ENCODE peak calls at places on chromosomes 11 and 22, in six cellular contexts. J is cardiac muscle cell; U is stomach; E is iPS DF 19.7; K is activated CD4-positive, alpha-beta T cell treated with anti-CD3 and anti-CD28 coated beads, Interleukin-2, amount 50 U/mL, for 1 hour; B is left ventricle myocardium superior. D is an unnamed sample.
A peak's percentile ranks its signal among the peaks of the same experiment; 100 is the strongest.

GRCh38 chr11:83257638-83258229 is 28.4 kb downstream of the CCDC90B start:
- DNase-seq in J (no peak), U (no peak), E (no peak), K (no peak), B (no peak), D (no peak)

GRCh38 chr11:11786771-11787170 is 55.0 kb upstream of the USP47 start:
- DNase-seq in J (peak; percentile 15), U (no peak), E (no peak), K (no peak), B (no peak), D (no peak)

GRCh38 chr11:116913000-116913399 is 75.6 kb upstream of the APOA1 start:
- DNase-seq in J (no peak), U (no peak), E (no peak), K (no peak), B (no peak), D (no peak)

GRCh38 chr22:19291218-19291579 is 320 bp downstream of the CLTCL1 start:
- DNase-seq in J (peak; percentile 64), U (peak; percentile 31), E (no peak), K (peak; percentile 8), B (peak; percentile 68), D (peak; percentile 41)

GRCh38 chr22:19998991-19999820 is 17.4 kb downstream of the ARVCF start:
- DNase-seq in J (no peak), U (no peak), E (no peak), K (no peak), B (peak; percentile 48), D (no peak)

GRCh38 chr11:129209891-129210830 is 18.0 kb upstream of the ARHGAP32 start:
- DNase-seq in J (no peak), U (no peak), E (no peak), K (no peak), B (no peak), D (no peak)

GRCh38 chr11:39459606-39460005 is 1999.8 kb downstream of the LRRC4C start:
- DNase-seq in J (no peak), U (no peak), E (no peak), K (no peak), B (no peak), D (no peak)

GRCh38 chr11:326842-327580 is 6.4 kb upstream of the IFITM3 start:
- DNase-seq in J (no peak), U (peak; percentile 80), E (no peak), K (peak; percentile 57), B (peak; percentile 89), D (no peak)

GRCh38 chr11:26105762-26106423 is 226.0 kb upstream of the ANO3 start:
- DNase-seq in J (no peak), U (no peak), E (no peak), K (no peak), B (no peak), D (no peak)

GRCh38 chr22:41939981-41940852 is 6.7 kb downstream of the CENPM start:
- DNase-seq in J (no peak), U (peak; percentile 83), E (no peak), K (peak; percentile 96), B (no peak), D (peak; percentile 59)

GRCh38 chr11:128891912-128892398 is 799 bp downstream of the KCNJ5 start:
- DNase-seq in J (peak; percentile 68), U (peak; percentile 65), E (no peak), K (no peak), B (no peak), D (no peak)

GRCh38 chr22:17436981-17437410 is 67.7 kb downstream of the CECR2 start:
- DNase-seq in J (peak; percentile 61), U (no peak), E (no peak), K (no peak), B (no peak), D (no peak)

GRCh38 chr11:94151903-94152677 is 23.4 kb downstream of the PANX1 start:
- DNase-seq in J (no peak), U (peak; percentile 37), E (no peak), K (no peak), B (no peak), D (peak; percentile 62)

GRCh38 chr22:39514373-39514973 is 5.9 kb upstream of the ATF4 start:
- DNase-seq in J (peak; percentile 58), U (peak; percentile 71), E (no peak), K (peak; percentile 60), B (peak; percentile 71), D (no peak)

GRCh38 chr11:65417702-65418430 is 4.7 kb upstream of the NEAT1 start:
- DNase-seq in J (peak; percentile 46), U (peak; percentile 50), E (no peak), K (peak; percentile 31), B (peak; percentile 64), D (no peak)

GRCh38 chr11:69008774-69009440 is 4.1 kb downstream of the MRGPRF start:
- DNase-seq in J (no peak), U (peak; percentile 79), E (no peak), K (no peak), B (peak; percentile 78), D (peak; percentile 85)

GRCh38 chr22:22397292-22397870 is 111.2 kb downstream of the ZNF280B start:
- DNase-seq in J (no peak), U (no peak), E (no peak), K (no peak), B (peak; percentile 66), D (no peak)

GRCh38 chr11:131561486-131561885 is 191.1 kb downstream of the NTM start:
- DNase-seq in J (no peak), U (no peak), E (no peak), K (no peak), B (no peak), D (no peak)

GRCh38 chr11:27770576-27770975 is 70.3 kb upstream of the BDNF start:
- DNase-seq in J (no peak), U (no peak), E (no peak), K (no peak), B (no peak), D (peak; percentile 32)

GRCh38 chr22:38504731-38505594 is 1.1 kb downstream of the DDX17 start:
- DNase-seq in J (peak; percentile 32), U (peak; percentile 63), E (no peak), K (peak; percentile 55), B (peak; percentile 58), D (no peak)

GRCh38 chr22:28930357-28931007 is 47.1 kb downstream of the ZNRF3 start:
- DNase-seq in J (no peak), U (no peak), E (no peak), K (no peak), B (no peak), D (no peak)

GRCh38 chr11:1770061-1770460 is 6.3 kb upstream of the CTSD start:
- DNase-seq in J (no peak), U (peak; percentile 5), E (no peak), K (no peak), B (peak; percentile 12), D (no peak)

GRCh38 chr11:78044706-78045105 is 19.0 kb upstream of the THRSP start:
- DNase-seq in J (no peak), U (peak; percentile 95), E (no peak), K (no peak), B (no peak), D (no peak)

GRCh38 chr11:85821636-85822035 is 10.7 kb upstream of the SYTL2 start:
- DNase-seq in J (no peak), U (peak; percentile 57), E (no peak), K (no peak), B (no peak), D (no peak)

GRCh38 chr11:77191823-77192495 is 63.9 kb downstream of the MYO7A start:
- DNase-seq in J (peak; percentile 88), U (peak; percentile 90), E (peak; percentile 78), K (peak; percentile 39), B (peak; percentile 48), D (peak; percentile 90)

GRCh38 chr11:17224727-17225126 is 16.9 kb upstream of the PIK3C2A start:
- DNase-seq in J (no peak), U (no peak), E (no peak), K (no peak), B (no peak), D (no peak)

GRCh38 chr11:126488591-126489370 is 133.3 kb downstream of the ST3GAL4 start:
- DNase-seq in J (no peak), U (no peak), E (no peak), K (no peak), B (no peak), D (no peak)

GRCh38 chr22:25680949-25681348 is 61.0 kb upstream of the MYO18B start:
- DNase-seq in J (no peak), U (no peak), E (no peak), K (no peak), B (no peak), D (no peak)

GRCh38 chr11:107508858-107509244 is 51.2 kb upstream of the CWF19L2 start:
- DNase-seq in J (no peak), U (no peak), E (no peak), K (no peak), B (no peak), D (no peak)

GRCh38 chr11:63663809-63664208 is 7.4 kb downstream of the ATL3 start:
- DNase-seq in J (no peak), U (no peak), E (no peak), K (no peak), B (no peak), D (no peak)

GRCh38 chr11:3108183-3108721 is 51.0 kb upstream of the CARS1 start:
- DNase-seq in J (no peak), U (no peak), E (no peak), K (no peak), B (no peak), D (no peak)

GRCh38 chr11:28649922-28650321 is 541.7 kb downstream of the METTL15 start:
- DNase-seq in J (no peak), U (no peak), E (no peak), K (no peak), B (no peak), D (no peak)

GRCh38 chr11:95688501-95689222 is 100.9 kb downstream of the FAM76B start:
- DNase-seq in J (no peak), U (no peak), E (no peak), K (no peak), B (no peak), D (no peak)

GRCh38 chr11:88402192-88402715 is 64.7 kb upstream of the CTSC start:
- DNase-seq in J (no peak), U (no peak), E (no peak), K (no peak), B (no peak), D (no peak)

GRCh38 chr11:88292156-88292844 is 45.2 kb downstream of the CTSC start:
- DNase-seq in J (peak; percentile 51), U (peak; percentile 54), E (no peak), K (no peak), B (no peak), D (no peak)

GRCh38 chr11:95266751-95267374 is 35.9 kb upstream of the SESN3 start:
- DNase-seq in J (no peak), U (no peak), E (no peak), K (no peak), B (no peak), D (no peak)

GRCh38 chr11:72088076-72088806 is 7.6 kb downstream of the LRRC51 start:
- DNase-seq in J (no peak), U (no peak), E (no peak), K (no peak), B (no peak), D (no peak)